ENCODE peak calls at places on chromosomes 12 and 14, in six cellular contexts. E is GM23248, V is neural progenitor cell, S is PC-9, N is GM23338, X is MM.1S. U is an unnamed sample.
A peak's percentile ranks its signal among the peaks of the same experiment; 100 is the strongest.

GRCh38 chr12:130818381-130819247 is 20.4 kb downstream of the STX2 start:
- DNase-seq in E (peak; percentile 62), V (peak; percentile 85), S (no peak), N (peak; percentile 84), X (peak; percentile 69), U (peak; percentile 87)

GRCh38 chr14:89618309-89618708 is 201.3 kb upstream of the FOXN3 start:
- DNase-seq in E (peak; percentile 64), V (no peak), S (no peak), N (no peak), X (peak; percentile 14), U (peak; percentile 11)

GRCh38 chr14:56211844-56212243 is 93.6 kb downstream of the PELI2 start:
- DNase-seq in E (no peak), V (no peak), S (no peak), N (no peak), X (no peak), U (no peak)

GRCh38 chr14:52948039-52948438 is 2.8 kb downstream of the FERMT2 start:
- DNase-seq in E (no peak), V (no peak), S (no peak), N (no peak), X (no peak), U (no peak)

GRCh38 chr12:47785887-47786661 is 13.0 kb downstream of the SLC48A1 start:
- DNase-seq in E (no peak), V (no peak), S (peak; percentile 17), N (no peak), X (no peak), U (no peak)

GRCh38 chr12:53344487-53344823 is 8.3 kb upstream of the SP7 start:
- DNase-seq in E (no peak), V (no peak), S (no peak), N (no peak), X (no peak), U (no peak)

GRCh38 chr14:96852823-96853422 is 55.7 kb downstream of the VRK1 start:
- DNase-seq in E (peak; percentile 78), V (peak; percentile 29), S (no peak), N (peak; percentile 63), X (no peak), U (peak; percentile 52)

GRCh38 chr12:80847575-80847974 is 90.2 kb downstream of the LIN7A start:
- DNase-seq in E (no peak), V (no peak), S (no peak), N (no peak), X (no peak), U (no peak)

GRCh38 chr12:72110814-72111615 is 161.2 kb upstream of the TRHDE start:
- DNase-seq in E (no peak), V (no peak), S (no peak), N (no peak), X (no peak), U (no peak)

GRCh38 chr14:96162265-96162664 is 42.4 kb upstream of the BDKRB2 start:
- DNase-seq in E (peak; percentile 34), V (no peak), S (no peak), N (no peak), X (no peak), U (no peak)

GRCh38 chr14:41087056-41087455 is 519.6 kb upstream of the LRFN5 start:
- DNase-seq in E (no peak), V (no peak), S (no peak), N (no peak), X (no peak), U (no peak)

GRCh38 chr14:50910495-50911420 is 33.5 kb downstream of the PYGL start:
- DNase-seq in E (no peak), V (no peak), S (peak; percentile 82), N (peak; percentile 51), X (no peak), U (no peak)

GRCh38 chr12:17571047-17571446 is 518.9 kb downstream of the RERGL start:
- DNase-seq in E (no peak), V (no peak), S (no peak), N (no peak), X (no peak), U (no peak)

GRCh38 chr14:56579345-56580316 is at the start of gene TMEM260:
- DNase-seq in E (peak; percentile 92), V (peak; percentile 94), S (peak; percentile 73), N (peak; percentile 94), X (peak; percentile 75), U (peak; percentile 98)

GRCh38 chr14:32698831-32699230 is 239.8 kb upstream of the NPAS3 start:
- DNase-seq in E (peak; percentile 58), V (no peak), S (peak; percentile 54), N (no peak), X (no peak), U (peak; percentile 64)

GRCh38 chr14:75011356-75012097 is 8.8 kb downstream of the EIF2B2 start:
- DNase-seq in E (peak; percentile 87), V (no peak), S (no peak), N (no peak), X (no peak), U (peak; percentile 48)

GRCh38 chr14:99732436-99733220 is 48.5 kb downstream of the CYP46A1 start:
- DNase-seq in E (no peak), V (no peak), S (no peak), N (no peak), X (no peak), U (no peak)

GRCh38 chr12:123109319-123109772 is 41.5 kb downstream of the PITPNM2 start:
- DNase-seq in E (no peak), V (no peak), S (no peak), N (no peak), X (no peak), U (no peak)

GRCh38 chr14:75864352-75864751 is 117.4 kb downstream of the TGFB3 start:
- DNase-seq in E (peak; percentile 81), V (no peak), S (peak; percentile 93), N (no peak), X (no peak), U (peak; percentile 97)

GRCh38 chr12:115205755-115206308 is 521.9 kb upstream of the TBX3 start:
- DNase-seq in E (no peak), V (no peak), S (no peak), N (no peak), X (no peak), U (no peak)

GRCh38 chr12:120529641-120530314 is 820 bp upstream of the COQ5 start:
- DNase-seq in E (peak; percentile 72), V (peak; percentile 48), S (peak; percentile 54), N (peak; percentile 65), X (peak; percentile 39), U (peak; percentile 71)

GRCh38 chr12:1204581-1205121 is 213.6 kb downstream of the ERC1 start:
- DNase-seq in E (peak; percentile 50), V (no peak), S (no peak), N (no peak), X (peak; percentile 72), U (no peak)

GRCh38 chr14:100116134-100116533 is 43.3 kb downstream of the DEGS2 start:
- DNase-seq in E (no peak), V (no peak), S (no peak), N (no peak), X (no peak), U (no peak)

GRCh38 chr12:90091809-90092208 is 383.2 kb upstream of the ATP2B1 start:
- DNase-seq in E (no peak), V (no peak), S (no peak), N (no peak), X (no peak), U (no peak)

GRCh38 chr14:85991156-85991555 is 461.2 kb downstream of the FLRT2 start:
- DNase-seq in E (peak; percentile 3), V (no peak), S (no peak), N (no peak), X (no peak), U (no peak)

DNA sequence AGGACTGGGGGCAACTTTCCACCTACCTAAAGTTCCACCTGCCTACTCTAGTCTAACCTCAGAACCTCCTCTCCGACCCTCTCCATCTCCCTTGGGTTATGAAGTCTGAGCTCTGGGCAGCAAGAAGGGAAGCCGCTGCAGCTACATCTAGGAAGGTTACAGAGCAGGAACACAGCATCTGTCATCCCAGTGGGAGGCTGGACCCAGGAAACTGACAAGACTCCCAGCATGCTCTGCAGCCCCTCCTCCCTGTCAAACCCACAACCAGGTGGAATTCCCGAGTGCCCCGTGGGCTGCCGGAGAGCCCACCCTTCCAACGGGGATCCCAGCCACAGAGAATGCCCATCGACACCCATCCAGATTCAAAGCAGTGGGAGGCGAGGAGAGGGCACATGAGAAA is 2.1 kb downstream of the TESC start:
- DNase-seq in E (no peak), V (no peak), S (no peak), N (no peak), X (no peak), U (no peak)
- TF ChIP-seq EZH2 in E (no peak), V (no peak), S (no peak), N (no peak), X (no peak), U (no peak)

DNA sequence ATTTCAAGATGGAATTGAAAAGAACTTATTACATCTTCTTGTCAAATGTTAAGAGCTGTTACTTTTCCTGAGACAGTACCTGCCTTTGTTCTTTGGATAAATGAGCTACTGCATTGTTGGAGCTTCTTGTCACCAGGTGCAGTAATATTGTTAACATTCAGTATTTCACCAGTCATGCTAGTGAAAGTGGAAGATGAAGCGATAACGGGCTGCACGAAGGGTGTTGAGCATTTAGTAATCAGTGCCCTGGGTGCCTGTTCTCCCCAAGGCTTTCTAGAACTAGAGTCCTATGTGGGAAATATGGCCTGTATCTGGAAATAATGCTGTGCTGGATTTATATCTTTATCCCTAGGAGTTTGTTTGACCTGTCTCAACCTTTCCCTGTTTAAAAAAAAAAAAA is 83.2 kb downstream of the PPP2R5C start:
- DNase-seq in E (no peak), V (no peak), S (no peak), N (no peak), X (no peak), U (no peak)
- H3F3A ChIP-seq in E (no peaks in the 10 kb centered on the region), V (no peaks in the 10 kb centered on the region), S (peaks cover 6% of the 10 kb centered on the region), N (no peaks in the 10 kb centered on the region), X (peaks cover 3% of the 10 kb centered on the region), U (no peaks in the 10 kb centered on the region)

GRCh38 chr12:65894127-65894526 is 69.8 kb downstream of the HMGA2 start:
- DNase-seq in E (peak; percentile 41), V (no peak), S (no peak), N (no peak), X (no peak), U (peak; percentile 64)
- H3K27ac ChIP-seq in E (peak overlapping the region; percentile 93), V (peak overlapping the region; percentile 99), S (peak overlapping the region; percentile 2), N (peak overlapping the region; percentile 97), X (no peak overlapping the region), U (peak overlapping the region; percentile 95)

GRCh38 chr12:126312457-126312856 is 1247.2 kb downstream of the AACS start:
- DNase-seq in E (no peak), V (no peak), S (no peak), N (no peak), X (no peak), U (no peak)
- TF ChIP-seq EZH2 in E (no peak), V (no peak), S (no peak), N (no peak), X (no peak), U (no peak)

GRCh38 chr12:77782034-77782433 is 48.7 kb upstream of the NAV3 start:
- DNase-seq in E (no peak), V (no peak), S (no peak), N (peak; percentile 69), X (no peak), U (no peak)

GRCh38 chr12:77788231-77789168 is 42.2 kb upstream of the NAV3 start:
- DNase-seq in E (no peak), V (no peak), S (no peak), N (peak; percentile 43), X (no peak), U (no peak)

GRCh38 chr12:77786675-77787074 is 44.0 kb upstream of the NAV3 start:
- DNase-seq in E (no peak), V (no peak), S (no peak), N (no peak), X (no peak), U (no peak)
- H3F3A ChIP-seq in E (no peaks in the 10 kb centered on the region), V (no peaks in the 10 kb centered on the region), S (no peaks in the 10 kb centered on the region), N (no peaks in the 10 kb centered on the region), X (no peaks in the 10 kb centered on the region), U (no peaks in the 10 kb centered on the region)

GRCh38 chr12:108302471-108303311 is 36.4 kb downstream of the CMKLR1 start:
- DNase-seq in E (peak; percentile 83), V (peak; percentile 38), S (peak; percentile 64), N (peak; percentile 83), X (no peak), U (peak; percentile 51)
- H3K27ac ChIP-seq in E (no peak overlapping the region), V (no peak overlapping the region), S (no peak overlapping the region), N (no peak overlapping the region), X (no peak overlapping the region), U (no peak overlapping the region)

U was measured in PC-3.